ENCODE peak calls at places on chromosome 7, in seven cellular contexts. E, U, O, C, L, Y and M are unnamed samples.
A peak's percentile ranks its signal among the peaks of the same experiment; 100 is the strongest.

GRCh38 chr7:144723311-144723710 is 112.5 kb downstream of the TPK1 start:
- DNase-seq in E (no peak), U (no peak), O (no peak), C (no peak), L (no peak), Y (no peak), M (no peak)

GRCh38 chr7:30921951-30922401 is 10.3 kb downstream of the AQP1 start:
- DNase-seq in E (no peak), U (no peak), O (no peak), C (no peak), L (no peak), Y (peak; percentile 6), M (peak; percentile 26)

GRCh38 chr7:64180989-64181388 is 26.0 kb upstream of the ZNF735 start:
- DNase-seq in E (no peak), U (no peak), O (no peak), C (no peak), L (no peak), Y (no peak), M (no peak)

GRCh38 chr7:82173400-82174021 is 270.1 kb downstream of the CACNA2D1 start:
- DNase-seq in E (no peak), U (no peak), O (no peak), C (no peak), L (no peak), Y (no peak), M (no peak)

GRCh38 chr7:6430271-6430940 is 17.3 kb downstream of the DAGLB start:
- DNase-seq in E (peak; percentile 14), U (no peak), O (peak; percentile 28), C (no peak), L (peak; percentile 36), Y (no peak), M (no peak)

GRCh38 chr7:89123871-89124270 is 328.3 kb upstream of the TEX47 start:
- DNase-seq in E (no peak), U (no peak), O (no peak), C (no peak), L (no peak), Y (no peak), M (no peak)

GRCh38 chr7:139783647-139784385 is 6.0 kb upstream of the HIPK2 start:
- DNase-seq in E (no peak), U (no peak), O (no peak), C (no peak), L (no peak), Y (no peak), M (no peak)

GRCh38 chr7:44965937-44966730 is 12.7 kb downstream of the MYO1G start:
- DNase-seq in E (no peak), U (no peak), O (no peak), C (no peak), L (no peak), Y (no peak), M (no peak)

GRCh38 chr7:143131777-143132176 is at the start of gene PIP:
- DNase-seq in E (no peak), U (no peak), O (no peak), C (no peak), L (no peak), Y (no peak), M (no peak)

GRCh38 chr7:50069613-50070012 is 23.4 kb downstream of the ZPBP start:
- DNase-seq in E (no peak), U (no peak), O (no peak), C (peak; percentile 28), L (peak; percentile 23), Y (no peak), M (no peak)

GRCh38 chr7:70312336-70312735 is 714.1 kb downstream of the AUTS2 start:
- DNase-seq in E (no peak), U (no peak), O (no peak), C (no peak), L (no peak), Y (no peak), M (no peak)

GRCh38 chr7:51666751-51667150 is 350.1 kb upstream of the COBL start:
- DNase-seq in E (no peak), U (no peak), O (no peak), C (no peak), L (no peak), Y (no peak), M (no peak)

GRCh38 chr7:94578615-94579014 is 69.0 kb downstream of the CASD1 start:
- DNase-seq in E (no peak), U (no peak), O (no peak), C (no peak), L (no peak), Y (no peak), M (no peak)

GRCh38 chr7:73519867-73520672 is 2.0 kb downstream of the BAZ1B start:
- DNase-seq in E (no peak), U (no peak), O (peak; percentile 1), C (peak; percentile 28), L (no peak), Y (peak; percentile 12), M (no peak)

GRCh38 chr7:137169282-137169698 is 174.2 kb downstream of the PTN start:
- DNase-seq in E (peak; percentile 46), U (peak; percentile 58), O (peak; percentile 86), C (peak; percentile 59), L (peak; percentile 76), Y (peak; percentile 34), M (peak; percentile 20)

GRCh38 chr7:95690367-95690947 is 81.9 kb upstream of the DYNC1I1 start:
- DNase-seq in E (no peak), U (peak; percentile 32), O (peak; percentile 43), C (no peak), L (peak; percentile 40), Y (no peak), M (no peak)

GRCh38 chr7:152664636-152665035 is 11.3 kb downstream of the XRCC2 start:
- DNase-seq in E (no peak), U (no peak), O (no peak), C (no peak), L (peak; percentile 3), Y (no peak), M (no peak)

GRCh38 chr7:133027397-133027796 is 54.5 kb downstream of the CHCHD3 start:
- DNase-seq in E (no peak), U (no peak), O (no peak), C (no peak), L (no peak), Y (no peak), M (no peak)

GRCh38 chr7:76260171-76260703 is 42.2 kb upstream of the HSPB1 start:
- DNase-seq in E (no peak), U (peak; percentile 71), O (peak; percentile 87), C (no peak), L (no peak), Y (no peak), M (peak; percentile 69)

GRCh38 chr7:133126422-133126821 is 44.5 kb upstream of the CHCHD3 start:
- DNase-seq in E (no peak), U (no peak), O (no peak), C (no peak), L (no peak), Y (no peak), M (no peak)

GRCh38 chr7:151900591-151901312 is 23.8 kb upstream of the PRKAG2 start:
- DNase-seq in E (no peak), U (no peak), O (no peak), C (no peak), L (peak; percentile 24), Y (no peak), M (no peak)

GRCh38 chr7:101869901-101870290 is 52.5 kb downstream of the CUX1 start:
- DNase-seq in E (no peak), U (no peak), O (no peak), C (no peak), L (no peak), Y (no peak), M (no peak)

GRCh38 chr7:87506243-87507180 is 31.0 kb upstream of the ABCB4 start:
- DNase-seq in E (peak; percentile 5), U (no peak), O (no peak), C (no peak), L (peak; percentile 29), Y (no peak), M (no peak)
- TF ChIP-seq CTCF in E (no peak), U (peak; percentile 64), O (no peak), C (no peak), L (peak; percentile 50), Y (peak; percentile 54), M (peak; percentile 51)

GRCh38 chr7:19117870-19118608 is 603 bp upstream of the TWIST1 start:
- DNase-seq in E (no peak), U (no peak), O (peak; percentile 47), C (no peak), L (no peak), Y (no peak), M (no peak)
- TF ChIP-seq CTCF in E (peak; percentile 35), U (no peak), O (peak; percentile 40), C (no peak), L (peak; percentile 33), Y (no peak), M (no peak)

GRCh38 chr7:39608278-39608677 is 15.1 kb upstream of the RALA start:
- DNase-seq in E (no peak), U (no peak), O (no peak), C (no peak), L (no peak), Y (no peak), M (no peak)

GRCh38 chr7:39606941-39607340 is 16.4 kb upstream of the RALA start:
- DNase-seq in E (no peak), U (no peak), O (no peak), C (no peak), L (no peak), Y (no peak), M (no peak)

GRCh38 chr7:39609084-39609461 is 14.3 kb upstream of the RALA start:
- DNase-seq in E (no peak), U (no peak), O (no peak), C (no peak), L (peak; percentile 70), Y (no peak), M (no peak)

GRCh38 chr7:39607865-39608264 is 15.5 kb upstream of the RALA start:
- DNase-seq in E (no peak), U (no peak), O (no peak), C (no peak), L (no peak), Y (no peak), M (no peak)

GRCh38 chr7:39609462-39610149 is 13.8 kb upstream of the RALA start:
- DNase-seq in E (no peak), U (peak; percentile 26), O (peak; percentile 24), C (no peak), L (no peak), Y (no peak), M (peak; percentile 55)
- TF ChIP-seq CTCF in E (no peak), U (peak; percentile 38), O (peak; percentile 32), C (no peak), L (peak; percentile 8), Y (no peak), M (no peak)

DNA sequence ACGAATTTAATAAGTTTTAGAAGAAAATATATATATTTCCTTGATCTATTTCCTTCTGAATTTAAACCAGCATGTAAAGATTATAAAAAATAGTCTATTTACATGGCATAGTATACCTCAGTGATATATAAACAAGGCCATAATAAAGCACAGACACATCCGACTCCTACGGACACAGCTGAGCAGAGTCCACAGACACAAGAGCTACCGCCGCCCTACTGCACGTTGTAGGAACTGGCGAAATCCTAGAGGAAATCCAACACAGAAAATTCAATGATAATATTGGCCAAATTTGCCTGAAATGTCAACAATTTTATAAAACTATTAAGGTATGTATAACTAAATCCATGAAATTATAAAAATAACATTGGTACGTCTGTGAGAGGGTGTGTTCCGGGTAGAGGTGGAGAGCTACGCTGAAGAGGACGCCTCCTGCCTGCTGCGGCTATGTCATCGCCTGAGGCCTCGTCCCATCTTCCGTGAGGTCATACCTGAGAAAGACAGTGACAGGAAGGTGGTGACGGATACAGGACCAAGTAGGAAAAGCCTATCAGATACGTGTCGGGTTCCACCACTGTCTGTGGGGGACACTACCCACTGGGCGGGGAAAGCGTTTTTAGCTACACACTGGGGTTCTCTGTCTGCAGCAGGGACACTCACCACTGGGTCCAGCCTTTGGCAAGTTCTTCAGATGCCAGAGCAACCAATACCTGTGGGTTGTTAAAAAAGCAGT is 29.3 kb upstream of the NCAPG2 start:
- DNase-seq in E (no peak), U (no peak), O (no peak), C (no peak), L (no peak), Y (no peak), M (no peak)
- TF ChIP-seq CTCF in E (no peak), U (peak; percentile 32), O (no peak), C (no peak), L (no peak), Y (no peak), M (no peak)